ENCODE peak calls at places on chromosomes 6 and 20, in five cellular contexts. S is fibroblast of pulmonary artery, P is fibroblast of mammary gland, A is PC-3, F is AG10803. V is an unnamed sample.

GRCh38 chr6:40399888-40400468 is 187.2 kb downstream of the LRFN2 start:
- DNase-seq in S (no peak), P (no peak), A (no peak), F (no peak), V (no peak)

GRCh38 chr6:42402184-42402583 is 49.5 kb downstream of the TRERF1 start:
- DNase-seq in S (peak), P (peak), A (peak), F (peak), V (peak)

GRCh38 chr20:63054695-63055240 is 48.0 kb upstream of the BHLHE23 start:
- DNase-seq in S (no peak), P (no peak), A (no peak), F (no peak), V (no peak)

GRCh38 chr6:153727910-153728309 is 311.1 kb upstream of the OPRM1 start:
- DNase-seq in S (peak), P (no peak), A (peak), F (no peak), V (no peak)

GRCh38 chr6:79604583-79605037 is 26.5 kb upstream of the SH3BGRL2 start:
- DNase-seq in S (peak), P (peak), A (no peak), F (peak), V (no peak)

GRCh38 chr20:18511566-18511965 is 3.8 kb downstream of the SEC23B start:
- DNase-seq in S (no peak), P (no peak), A (no peak), F (no peak), V (no peak)

GRCh38 chr20:57809149-57809548 is 99.3 kb upstream of the PMEPA1 start:
- DNase-seq in S (no peak), P (no peak), A (no peak), F (no peak), V (no peak)

GRCh38 chr6:23173231-23173630 is 603.9 kb downstream of the HDGFL1 start:
- DNase-seq in S (peak), P (no peak), A (peak), F (no peak), V (no peak)

GRCh38 chr6:169722362-169723199 is 1.7 kb downstream of the PHF10 start:
- DNase-seq in S (peak), P (peak), A (peak), F (peak), V (no peak)

GRCh38 chr6:152273638-152274037 is 363.5 kb downstream of the SYNE1 start:
- DNase-seq in S (no peak), P (peak), A (no peak), F (peak), V (peak)

GRCh38 chr6:111731404-111732195 is 125.9 kb upstream of the TRAF3IP2 start:
- DNase-seq in S (no peak), P (no peak), A (no peak), F (no peak), V (no peak)

GRCh38 chr6:19210849-19211590 is 626.1 kb upstream of the ID4 start:
- DNase-seq in S (no peak), P (no peak), A (peak), F (no peak), V (no peak)

GRCh38 chr20:40993794-40994540 is 34.7 kb upstream of the TOP1 start:
- DNase-seq in S (no peak), P (peak), A (peak), F (peak), V (no peak)

GRCh38 chr20:57495978-57496377 is 29.0 kb downstream of the CTCFL start:
- DNase-seq in S (no peak), P (no peak), A (no peak), F (no peak), V (no peak)

GRCh38 chr6:10418862-10419748 is 4.2 kb upstream of the TFAP2A start:
- DNase-seq in S (no peak), P (no peak), A (peak), F (no peak), V (no peak)

GRCh38 chr20:24753136-24753535 is 195.9 kb upstream of the CST7 start:
- DNase-seq in S (no peak), P (no peak), A (no peak), F (no peak), V (no peak)

GRCh38 chr20:2403291-2404052 is 22.8 kb downstream of the TGM6 start:
- DNase-seq in S (no peak), P (no peak), A (no peak), F (no peak), V (no peak)

GRCh38 chr20:48850681-48851299 is 23.0 kb upstream of the PREX1 start:
- DNase-seq in S (no peak), P (no peak), A (no peak), F (no peak), V (no peak)

GRCh38 chr6:106886444-106886843 is 88.1 kb downstream of the CD24 start:
- DNase-seq in S (no peak), P (no peak), A (no peak), F (no peak), V (no peak)

GRCh38 chr6:149431905-149432775 is 32.1 kb downstream of the SUMO4 start:
- DNase-seq in S (peak), P (peak), A (peak), F (peak), V (peak)

GRCh38 chr6:105504660-105505059 is 101.8 kb upstream of the PREP start:
- DNase-seq in S (no peak), P (peak), A (no peak), F (no peak), V (no peak)

GRCh38 chr6:148653138-148653776 is 93.6 kb upstream of the UST start:
- DNase-seq in S (no peak), P (peak), A (peak), F (no peak), V (no peak)

GRCh38 chr20:60200305-60200918 is 242.2 kb downstream of the CDH26 start:
- DNase-seq in S (no peak), P (no peak), A (no peak), F (no peak), V (no peak)

GRCh38 chr6:45577836-45578504 is 200.2 kb upstream of the SUPT3H start:
- DNase-seq in S (peak), P (peak), A (no peak), F (peak), V (no peak)

GRCh38 chr6:38959138-38959537 is 89.4 kb upstream of the GLP1R start:
- DNase-seq in S (no peak), P (no peak), A (no peak), F (no peak), V (no peak)

GRCh38 chr6:157550114-157550989 is 169.4 kb downstream of the ZDHHC14 start:
- DNase-seq in S (no peak), P (no peak), A (no peak), F (peak), V (no peak)

GRCh38 chr6:82711105-82711829 is 347.6 kb downstream of the TPBG start:
- DNase-seq in S (no peak), P (peak), A (no peak), F (peak), V (no peak)

GRCh38 chr6:45640811-45641210 is 263.1 kb upstream of the SUPT3H start:
- DNase-seq in S (no peak), P (no peak), A (no peak), F (no peak), V (no peak)

GRCh38 chr20:50625986-50626677 is 65.2 kb downstream of the RIPOR3 start:
- DNase-seq in S (peak), P (peak), A (peak), F (peak), V (no peak)

GRCh38 chr6:5028921-5029320 is 25.1 kb upstream of the RPP40 start:
- DNase-seq in S (no peak), P (no peak), A (no peak), F (no peak), V (no peak)

GRCh38 chr20:37336369-37337207 is 9.4 kb upstream of the SRC start:
- DNase-seq in S (peak), P (peak), A (no peak), F (peak), V (no peak)

GRCh38 chr6:137715589-137716045 is 151.4 kb upstream of the TNFAIP3 start:
- DNase-seq in S (no peak), P (no peak), A (no peak), F (peak), V (no peak)

GRCh38 chr6:32224696-32225095 is 829 bp upstream of the NOTCH4 start:
- DNase-seq in S (no peak), P (no peak), A (no peak), F (no peak), V (no peak)

DNA sequence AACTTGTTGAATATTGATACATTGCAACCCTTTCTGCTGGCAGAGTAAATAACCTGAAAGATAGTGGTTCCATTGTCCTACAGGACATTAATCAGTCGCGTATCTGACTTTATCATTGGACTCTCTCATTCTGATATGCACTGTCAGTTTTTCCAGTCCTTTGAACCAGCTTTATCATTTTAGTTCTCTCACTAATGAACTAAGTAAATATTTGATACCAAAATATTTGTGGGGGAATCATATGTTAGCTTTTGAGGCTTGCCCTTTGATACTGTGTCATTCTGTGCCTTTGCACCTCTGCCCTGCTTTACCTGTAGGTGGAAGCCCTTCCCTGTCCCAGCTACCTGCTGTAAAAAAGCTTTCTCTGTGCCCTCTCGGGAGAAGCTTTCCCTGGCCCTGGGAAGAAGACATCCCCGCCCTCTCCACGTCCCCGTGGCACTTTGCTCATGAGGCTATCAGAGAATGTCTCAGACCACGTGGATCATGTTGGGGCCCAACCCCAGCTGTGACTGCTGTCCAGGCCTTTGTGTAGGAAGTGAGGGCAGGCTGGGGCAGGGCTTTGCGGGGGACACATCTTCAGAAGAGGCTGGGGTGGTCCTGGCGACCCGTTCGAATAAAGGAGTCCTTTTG is 117.8 kb upstream of the NXT1 start:
- DNase-seq in S (no peak), P (no peak), A (no peak), F (no peak), V (no peak)
- H3K4me3 ChIP-seq in S (no peak), P (no peak), A (no peak), F (no peak), V (no peak)

DNA sequence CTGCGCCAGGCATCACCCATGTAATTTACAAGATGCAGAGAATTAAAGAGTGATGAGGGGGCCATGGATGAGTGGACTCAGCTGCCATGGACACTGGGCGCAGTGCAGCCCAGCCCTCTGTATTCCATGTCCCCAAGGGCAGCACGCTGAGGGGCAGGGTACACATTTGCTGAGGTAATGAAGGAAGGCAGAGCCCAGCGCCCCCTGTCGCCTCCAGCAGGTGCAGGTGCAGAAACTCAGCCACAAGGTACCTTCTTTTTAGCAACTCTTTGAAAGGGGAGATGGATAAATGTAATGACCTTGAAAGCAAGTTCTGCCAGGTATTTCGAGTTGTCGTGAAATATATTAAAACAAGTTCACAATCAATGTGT is 7.1 kb downstream of the CD93 start:
- DNase-seq in S (no peak), P (no peak), A (peak), F (no peak), V (no peak)
- TF ChIP-seq CTCF in S (peak), P (no peak), A (peak), F (no peak), V (peak)

GRCh38 chr6:27448456-27448855 is 24.4 kb downstream of the ZNF184 start:
- DNase-seq in S (no peak), P (no peak), A (no peak), F (no peak), V (no peak)

GRCh38 chr6:27452496-27452897 is 20.4 kb downstream of the ZNF184 start:
- DNase-seq in S (peak), P (peak), A (peak), F (no peak), V (no peak)

GRCh38 chr6:27451660-27452390 is 21.1 kb downstream of the ZNF184 start:
- DNase-seq in S (no peak), P (no peak), A (no peak), F (no peak), V (no peak)
- H3K4me3 ChIP-seq in S (no peak), P (no peak), A (peak), F (no peak), V (no peak)

GRCh38 chr6:108168501-108168979 is 2.7 kb downstream of the NR2E1 start:
- DNase-seq in S (peak), P (peak), A (no peak), F (peak), V (no peak)
- TF ChIP-seq CTCF in S (peak), P (peak), A (no peak), F (peak), V (peak)

GRCh38 chr6:50992704-50993625 is 174.3 kb downstream of the TFAP2B start:
- DNase-seq in S (no peak), P (no peak), A (no peak), F (no peak), V (no peak)

GRCh38 chr6:50989123-50989522 is 170.5 kb downstream of the TFAP2B start:
- DNase-seq in S (no peak), P (no peak), A (no peak), F (no peak), V (no peak)

GRCh38 chr6:50992232-50992631 is 173.6 kb downstream of the TFAP2B start:
- DNase-seq in S (no peak), P (no peak), A (no peak), F (no peak), V (no peak)

GRCh38 chr6:50994026-50994720 is 175.5 kb downstream of the TFAP2B start:
- DNase-seq in S (no peak), P (no peak), A (no peak), F (no peak), V (no peak)

GRCh38 chr6:50990750-50991446 is 172.2 kb downstream of the TFAP2B start:
- DNase-seq in S (no peak), P (peak), A (peak), F (no peak), V (no peak)
- H3K4me3 ChIP-seq in S (no peak), P (no peak), A (no peak), F (no peak), V (no peak)

DNA sequence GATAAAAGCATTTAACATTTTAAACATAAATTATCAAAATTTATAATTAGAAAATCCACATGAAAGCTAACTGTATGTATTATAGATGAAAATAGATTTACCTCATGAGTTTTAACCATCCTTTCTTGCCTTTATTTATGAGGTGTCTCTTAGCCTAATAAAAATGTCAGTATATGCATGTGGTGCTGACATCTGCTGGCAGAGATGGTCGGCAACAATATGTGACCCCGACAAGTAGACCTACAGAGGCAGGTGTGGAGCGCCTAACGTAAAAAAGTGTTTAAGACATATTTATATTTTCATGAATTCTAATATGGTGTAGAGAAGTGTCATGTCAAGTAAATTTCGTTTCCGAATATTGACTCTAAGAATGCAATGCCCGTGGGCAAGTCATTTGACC is 149.0 kb upstream of the FUT9 start:
- DNase-seq in S (peak), P (peak), A (peak), F (no peak), V (no peak)
- TF ChIP-seq CTCF in S (no peak), P (no peak), A (peak), F (no peak), V (peak)

DNA sequence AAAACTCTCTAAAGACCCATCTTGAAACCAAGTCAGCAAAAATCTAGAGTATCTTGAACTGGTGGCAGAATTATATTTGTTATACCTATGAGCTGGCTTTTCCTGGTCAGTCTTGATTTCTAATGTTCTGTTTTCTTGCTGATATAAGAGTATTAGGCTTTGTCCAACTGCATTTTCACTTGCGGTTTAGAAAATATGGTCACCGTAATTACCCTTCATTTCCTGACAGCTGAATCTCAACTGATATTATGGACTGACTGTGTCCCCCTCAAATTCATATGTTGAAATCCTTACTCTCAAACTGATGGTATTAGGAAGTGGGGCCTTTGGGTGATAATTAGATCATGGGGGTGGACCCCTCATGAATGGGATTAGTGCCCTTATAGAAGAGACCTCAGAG is 72.1 kb downstream of the TXLNB start:
- DNase-seq in S (no peak), P (no peak), A (no peak), F (no peak), V (no peak)
- H3K4me3 ChIP-seq in S (no peak), P (no peak), A (no peak), F (no peak), V (no peak)

GRCh38 chr20:53914091-53914860 is 156.1 kb downstream of the BCAS1 start:
- DNase-seq in S (peak), P (no peak), A (peak), F (peak), V (no peak)
- TF ChIP-seq CTCF in S (no peak), P (no peak), A (no peak), F (peak), V (no peak)

DNA sequence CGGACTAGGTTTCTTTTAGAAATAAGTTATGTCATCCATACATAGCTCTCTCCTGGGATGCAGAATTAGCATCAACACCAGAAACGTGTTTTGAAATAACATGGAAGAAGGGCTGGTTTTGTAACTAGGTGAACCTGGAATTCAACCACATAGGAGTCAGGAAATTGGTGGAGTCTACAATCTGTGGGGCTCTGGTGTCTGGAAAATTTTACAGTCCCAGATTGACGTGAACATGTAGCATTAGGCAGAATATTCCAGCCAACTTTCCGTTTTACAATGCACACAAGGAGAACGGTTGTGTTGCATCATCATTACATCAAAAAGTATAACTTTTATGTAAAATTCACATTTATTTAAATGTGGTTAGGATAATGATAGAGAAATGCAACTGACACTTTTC is 1.9 kb downstream of the KCNQ5 start:
- DNase-seq in S (peak), P (no peak), A (no peak), F (no peak), V (no peak)
- H3K4me3 ChIP-seq in S (no peak), P (no peak), A (no peak), F (peak), V (no peak)

V was measured in retinal pigment epithelial cell.